ENCODE peak calls at places on chromosomes 12 and 14, in seven cellular contexts. B is NCI-H1694 treated with DMSO at 0.1 percent for 48 hours; S is stimulated activated CD4-positive, alpha-beta T cell treated with anti-CD3 and anti-CD28 coated beads, Interleukin-15, amount 100 ng/mL, for 48 hours; J is AG09319; E is skeletal muscle cell; O is brain microvascular endothelial cell; V is amygdala. K is an unnamed sample.

GRCh38 chr12:44240186-44240585 is 404.3 kb downstream of the TMEM117 start:
- DNase-seq in B (no peak), S (no peak), J (no peak), E (no peak), O (no peak), V (no peak), K (no peak)

GRCh38 chr12:106154781-106155273 is 16.1 kb upstream of the NUAK1 start:
- DNase-seq in B (no peak), S (no peak), J (no peak), E (no peak), O (no peak), V (no peak), K (no peak)

GRCh38 chr12:121767525-121768016 is 25.9 kb downstream of the RHOF start:
- DNase-seq in B (peak; percentile 97), S (no peak), J (no peak), E (no peak), O (peak; percentile 50), V (peak; percentile 17), K (peak; percentile 32)

GRCh38 chr14:85688024-85688423 is 158.1 kb downstream of the FLRT2 start:
- DNase-seq in B (no peak), S (no peak), J (peak; percentile 3), E (peak; percentile 64), O (no peak), V (no peak), K (no peak)

GRCh38 chr12:14970467-14970866 is 2.4 kb upstream of the PDE6H start:
- DNase-seq in B (no peak), S (no peak), J (no peak), E (no peak), O (no peak), V (no peak), K (no peak)

GRCh38 chr12:96120359-96121100 is 73.6 kb upstream of the ELK3 start:
- DNase-seq in B (no peak), S (no peak), J (no peak), E (no peak), O (no peak), V (no peak), K (no peak)

GRCh38 chr12:116123511-116124258 is 153.8 kb downstream of the MED13L start:
- DNase-seq in B (peak; percentile 73), S (peak; percentile 30), J (no peak), E (peak; percentile 67), O (peak; percentile 77), V (peak; percentile 7), K (no peak)

GRCh38 chr14:77125275-77126073 is 16.1 kb downstream of the ZDHHC22 start:
- DNase-seq in B (no peak), S (no peak), J (no peak), E (no peak), O (no peak), V (no peak), K (no peak)

GRCh38 chr14:90987140-90987539 is 73.3 kb downstream of the RPS6KA5 start:
- DNase-seq in B (no peak), S (no peak), J (no peak), E (no peak), O (no peak), V (no peak), K (no peak)

GRCh38 chr12:6375269-6376078 is at the start of gene SCNN1A:
- DNase-seq in B (no peak), S (no peak), J (no peak), E (no peak), O (no peak), V (no peak), K (no peak)

GRCh38 chr12:121786441-121786825 is 7.1 kb downstream of the RHOF start:
- DNase-seq in B (no peak), S (no peak), J (no peak), E (peak; percentile 67), O (peak; percentile 76), V (no peak), K (no peak)

GRCh38 chr12:3341594-3341993 is 149.4 kb upstream of the PRMT8 start:
- DNase-seq in B (no peak), S (no peak), J (no peak), E (no peak), O (no peak), V (no peak), K (no peak)

K was measured in C1 segment of cervical spinal cord.